ENCODE peak calls at places on chromosome 15, in four cellular contexts. R is H1, L is HepG2, B is K562. T is an unnamed sample.

GRCh38 chr15:82875411-82876003 is 66.1 kb downstream of the WHAMM start:
- DNase-seq in R (no peak), B (no peak), L (no peak), T (no peak)

GRCh38 chr15:49044761-49045571 is 1.3 kb downstream of the SECISBP2L start:
- DNase-seq in B (no peak), R (no peak), L (no peak), T (no peak)

GRCh38 chr15:66057089-66057488 is 187.8 kb downstream of the RAB11A start:
- DNase-seq in R (no peak), L (no peak), B (no peak), T (no peak)

GRCh38 chr15:39347453-39347852 is 233.4 kb upstream of the THBS1 start:
- DNase-seq in B (no peak), R (no peak), L (no peak), T (no peak)

GRCh38 chr15:38308797-38309196 is 56.2 kb downstream of the SPRED1 start:
- DNase-seq in B (no peak), L (no peak), R (no peak), T (no peak)

GRCh38 chr15:54681578-54681977 is 515.2 kb downstream of the RSL24D1 start:
- DNase-seq in L (no peak), R (no peak), B (no peak), T (no peak)

GRCh38 chr15:49987198-49987785 is 131.7 kb downstream of the ATP8B4 start:
- DNase-seq in R (no peak), L (no peak), B (no peak), T (no peak)

GRCh38 chr15:44231842-44232241 is 36.8 kb upstream of the FRMD5 start:
- DNase-seq in L (no peak), R (no peak), B (no peak), T (no peak)

GRCh38 chr15:77071338-77072223 is 672 bp upstream of the TSPAN3 start:
- DNase-seq in L (no peak), B (no peak), R (no peak), T (no peak)

GRCh38 chr15:57563416-57563815 is 28.3 kb upstream of the MYZAP start:
- DNase-seq in L (no peak), R (no peak), B (no peak), T (no peak)

GRCh38 chr15:91984006-91984405 is 130.5 kb downstream of the SLCO3A1 start:
- DNase-seq in L (no peak), B (no peak), R (no peak), T (no peak)

GRCh38 chr15:101489633-101490407 is at the start of gene PCSK6:
- DNase-seq in L (no peak), R (peak; percentile 68), B (peak; percentile 75), T (peak; percentile 66)

GRCh38 chr15:52200831-52201365 is 9.7 kb upstream of the GNB5 start:
- DNase-seq in R (no peak), L (no peak), B (no peak), T (no peak)

GRCh38 chr15:85125056-85125661 is 143.5 kb downstream of the PDE8A start:
- DNase-seq in R (no peak), L (no peak), B (no peak), T (no peak)

GRCh38 chr15:52496175-52496574 is 32.5 kb downstream of the MYO5A start:
- DNase-seq in B (no peak), L (no peak), R (no peak), T (no peak)

GRCh38 chr15:89936051-89936792 is 23.5 kb upstream of the ARPIN start:
- DNase-seq in R (no peak), B (no peak), L (no peak), T (no peak)

GRCh38 chr15:35757790-35758189 is 211.8 kb upstream of the DPH6 start:
- DNase-seq in R (no peak), B (no peak), L (no peak), T (no peak)

GRCh38 chr15:65066635-65067333 is 1.0 kb downstream of the RASL12 start:
- DNase-seq in L (no peak), B (no peak), R (no peak), T (no peak)

GRCh38 chr15:52124270-52124878 is 11.8 kb upstream of the BCL2L10 start:
- DNase-seq in L (peak; percentile 58), R (no peak), B (no peak), T (no peak)

GRCh38 chr15:96261575-96262034 is 68.9 kb upstream of the NR2F2 start:
- DNase-seq in R (no peak), L (peak; percentile 94), B (peak; percentile 29), T (no peak)

GRCh38 chr15:68572309-68572708 is 6.5 kb upstream of the CORO2B start:
- DNase-seq in R (no peak), L (no peak), B (no peak), T (no peak)

GRCh38 chr15:64841258-64842098 is at the start of gene PLEKHO2:
- DNase-seq in R (peak; percentile 94), L (peak; percentile 85), B (peak; percentile 97), T (peak; percentile 93)

GRCh38 chr15:91196768-91197167 is 96.7 kb downstream of the SV2B start:
- DNase-seq in L (no peak), B (no peak), R (no peak), T (no peak)

GRCh38 chr15:88266170-88266569 is 9.6 kb upstream of the NTRK3 start:
- DNase-seq in B (no peak), R (no peak), L (no peak), T (no peak)

GRCh38 chr15:61764981-61765380 is 295.3 kb downstream of the VPS13C start:
- DNase-seq in R (no peak), B (no peak), L (no peak), T (no peak)

GRCh38 chr15:25333049-25333448 is 105.8 kb downstream of the UBE3A start:
- DNase-seq in B (no peak), R (no peak), L (no peak), T (no peak)

GRCh38 chr15:74201656-74202420 is 749 bp downstream of the STRA6 start:
- DNase-seq in L (no peak), R (no peak), B (no peak), T (peak; percentile 28)
- TF ChIP-seq MAX in L (no peak), R (no peak), B (no peak), T (no peak)

DNA sequence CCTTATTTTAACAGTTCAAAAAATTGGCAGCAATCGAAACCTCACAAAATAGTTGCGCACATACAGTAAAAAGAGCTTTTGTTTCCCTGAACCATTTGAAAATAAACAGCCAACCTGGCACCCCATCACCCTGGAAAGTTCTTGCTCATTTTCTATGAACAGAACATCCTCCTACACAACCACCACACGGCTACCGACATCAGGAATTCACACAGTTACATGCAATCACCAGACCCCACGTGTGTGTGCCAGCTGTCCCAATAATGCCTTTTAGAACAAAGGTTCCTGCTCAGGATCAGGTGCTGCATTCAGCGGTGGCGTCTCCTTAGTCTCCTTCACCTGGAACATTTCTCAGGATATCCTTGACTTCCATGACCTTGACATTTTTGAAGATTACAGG is 186.5 kb downstream of the KLF13 start:
- DNase-seq in B (no peak), L (no peak), R (no peak), T (no peak)
- TF ChIP-seq MAFK in B (no peak), L (no peak), R (no peak), T (no peak)

GRCh38 chr15:75696854-75697259 is 15.8 kb downstream of the CSPG4 start:
- DNase-seq in B (no peak), L (no peak), R (no peak), T (no peak)
- TF ChIP-seq MAX in B (no peak), L (no peak), R (no peak), T (no peak)

GRCh38 chr15:47991376-47991775 is 129.4 kb upstream of the SLC24A5 start:
- DNase-seq in B (no peak), R (no peak), L (no peak), T (no peak)

GRCh38 chr15:47987908-47988532 is 132.8 kb upstream of the SLC24A5 start:
- DNase-seq in R (no peak), L (peak; percentile 35), B (no peak), T (peak; percentile 53)

GRCh38 chr15:47987461-47987860 is 133.3 kb upstream of the SLC24A5 start:
- DNase-seq in L (no peak), B (no peak), R (no peak), T (no peak)

GRCh38 chr15:47990821-47991220 is 130.0 kb upstream of the SLC24A5 start:
- DNase-seq in R (no peak), L (no peak), B (no peak), T (no peak)

DNA sequence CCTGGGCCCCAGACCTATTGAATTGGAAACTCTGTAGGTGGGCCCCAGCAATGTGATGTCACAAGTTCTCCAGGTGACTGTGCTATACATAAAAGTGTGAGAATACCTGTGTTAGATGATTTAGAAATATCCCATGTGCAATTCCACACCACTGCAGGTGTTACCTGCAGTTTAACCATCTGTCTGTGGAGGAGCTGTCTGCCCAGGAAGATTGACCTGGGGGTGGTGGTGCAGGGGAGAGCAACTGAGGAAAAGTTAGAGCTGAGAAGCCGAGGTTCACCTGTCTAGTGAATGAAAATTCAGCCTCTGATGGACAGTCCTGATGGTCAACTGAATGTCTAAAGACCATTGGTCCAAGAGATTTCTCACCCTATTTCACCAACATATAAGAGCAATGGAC is 132.2 kb upstream of the SLC24A5 start:
- DNase-seq in L (no peak), R (no peak), B (no peak), T (no peak)
- TF ChIP-seq MAFK in L (no peak), R (no peak), B (no peak), T (no peak)

GRCh38 chr15:78431955-78432354 is 6.1 kb upstream of the IREB2 start:
- DNase-seq in R (no peak), L (no peak), B (no peak), T (no peak)
- TF ChIP-seq MAX in R (no peak), L (no peak), B (no peak), T (no peak)

DNA sequence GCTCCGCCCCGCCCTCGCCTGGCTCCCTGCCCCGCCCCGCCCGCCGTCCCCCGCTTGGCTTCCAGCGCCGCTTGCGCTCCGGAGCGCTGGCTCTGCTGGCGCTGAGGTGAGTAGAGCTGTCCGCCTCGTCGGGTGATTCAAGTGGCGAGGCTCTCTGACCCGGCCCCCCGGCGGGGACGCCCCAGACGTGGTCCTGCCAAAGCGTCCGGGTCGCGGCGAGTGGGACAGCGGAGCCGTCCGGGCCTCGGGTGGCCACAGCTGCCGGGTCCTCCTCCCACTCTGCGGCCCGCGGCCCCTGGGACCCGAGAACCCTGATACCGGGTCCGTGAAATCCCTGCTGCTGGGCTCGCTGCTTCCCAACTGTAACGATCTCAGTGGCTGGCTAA is at the start of gene LRRC28:
- DNase-seq in B (no peak), R (no peak), L (peak; percentile 20), T (no peak)
- TF ChIP-seq MAFK in B (no peak), R (no peak), L (no peak), T (no peak)

GRCh38 chr15:27844018-27844666 is 255.0 kb downstream of the OCA2 start:
- DNase-seq in L (no peak), R (peak; percentile 43), B (no peak), T (peak; percentile 16)
- TF ChIP-seq MAX in L (no peak), R (no peak), B (no peak), T (no peak)